ENCODE peak calls at places on chromosomes 2 and 18, in five cellular contexts. One of them, this sample, is unnamed.

GRCh38 chr2:240231838-240232244 is 91.4 kb upstream of the OTOS start:
- DNase-seq in GM12878: no peak
- DNase-seq in HepG2: no peak
- DNase-seq in K562: no peak
- DNase-seq in H1: peak
- DNase-seq in this sample: no peak

GRCh38 chr2:73939419-73939818 is 12.7 kb downstream of the DGUOK start:
- DNase-seq in GM12878: no peak
- DNase-seq in HepG2: no peak
- DNase-seq in K562: no peak
- DNase-seq in H1: no peak
- DNase-seq in this sample: no peak

GRCh38 chr2:112666764-112667122 is 21.0 kb downstream of the SLC20A1 start:
- DNase-seq in GM12878: no peak
- DNase-seq in HepG2: peak
- DNase-seq in K562: peak
- DNase-seq in H1: no peak
- DNase-seq in this sample: no peak

GRCh38 chr2:109255594-109255993 is 126.6 kb downstream of the SH3RF3 start:
- DNase-seq in GM12878: no peak
- DNase-seq in HepG2: no peak
- DNase-seq in K562: no peak
- DNase-seq in H1: no peak
- DNase-seq in this sample: no peak

GRCh38 chr2:188773075-188773474 is 201.1 kb upstream of the COL3A1 start:
- DNase-seq in GM12878: no peak
- DNase-seq in HepG2: no peak
- DNase-seq in K562: no peak
- DNase-seq in H1: no peak
- DNase-seq in this sample: no peak

GRCh38 chr18:48842259-48843061 is 108.3 kb downstream of the SMAD7 start:
- DNase-seq in GM12878: no peak
- DNase-seq in HepG2: no peak
- DNase-seq in K562: peak
- DNase-seq in H1: no peak
- DNase-seq in this sample: no peak

GRCh38 chr2:179311071-179311470 is 46.4 kb upstream of the SESTD1 start:
- DNase-seq in GM12878: no peak
- DNase-seq in HepG2: no peak
- DNase-seq in K562: no peak
- DNase-seq in H1: no peak
- DNase-seq in this sample: no peak

GRCh38 chr2:70553334-70553583 is 367 bp downstream of the TGFA start:
- DNase-seq in GM12878: no peak
- DNase-seq in HepG2: peak
- DNase-seq in K562: no peak
- DNase-seq in H1: peak
- DNase-seq in this sample: no peak

GRCh38 chr18:23563377-23564043 is 22.8 kb downstream of the NPC1 start:
- DNase-seq in GM12878: no peak
- DNase-seq in HepG2: no peak
- DNase-seq in K562: no peak
- DNase-seq in H1: no peak
- DNase-seq in this sample: no peak

GRCh38 chr18:76345901-76346300 is 149.1 kb downstream of the ZNF516 start:
- DNase-seq in GM12878: no peak
- DNase-seq in HepG2: no peak
- DNase-seq in K562: no peak
- DNase-seq in H1: no peak
- DNase-seq in this sample: no peak

GRCh38 chr2:21288299-21288698 is 164.5 kb downstream of the TDRD15 start:
- DNase-seq in GM12878: no peak
- DNase-seq in HepG2: no peak
- DNase-seq in K562: no peak
- DNase-seq in H1: no peak
- DNase-seq in this sample: no peak

GRCh38 chr18:34322365-34323289 is 97.9 kb upstream of the NOL4 start:
- DNase-seq in GM12878: peak
- DNase-seq in HepG2: peak
- DNase-seq in K562: no peak
- DNase-seq in H1: peak
- DNase-seq in this sample: peak

GRCh38 chr18:4455113-4455811 is at the start of gene DLGAP1:
- DNase-seq in GM12878: no peak
- DNase-seq in HepG2: peak
- DNase-seq in K562: no peak
- DNase-seq in H1: no peak
- DNase-seq in this sample: no peak

GRCh38 chr2:207681431-207681830 is 30.0 kb upstream of the CCNYL1 start:
- DNase-seq in GM12878: no peak
- DNase-seq in HepG2: no peak
- DNase-seq in K562: no peak
- DNase-seq in H1: no peak
- DNase-seq in this sample: no peak

GRCh38 chr18:9736942-9737813 is 29.1 kb downstream of the RAB31 start:
- DNase-seq in GM12878: no peak
- DNase-seq in HepG2: no peak
- DNase-seq in K562: no peak
- DNase-seq in H1: no peak
- DNase-seq in this sample: peak

GRCh38 chr2:241033346-241033987 is 35.0 kb downstream of the SNED1 start:
- DNase-seq in GM12878: no peak
- DNase-seq in HepG2: no peak
- DNase-seq in K562: no peak
- DNase-seq in H1: no peak
- DNase-seq in this sample: no peak

GRCh38 chr2:141554810-141555209 is 576.0 kb downstream of the LRP1B start:
- DNase-seq in GM12878: no peak
- DNase-seq in HepG2: peak
- DNase-seq in K562: no peak
- DNase-seq in H1: no peak
- DNase-seq in this sample: peak

GRCh38 chr2:176479961-176480360 is 210.7 kb downstream of the MTX2 start:
- DNase-seq in GM12878: no peak
- DNase-seq in HepG2: no peak
- DNase-seq in K562: no peak
- DNase-seq in H1: no peak
- DNase-seq in this sample: no peak

GRCh38 chr2:11168488-11168887 is 13.2 kb downstream of the SLC66A3 start:
- DNase-seq in GM12878: no peak
- DNase-seq in HepG2: no peak
- DNase-seq in K562: no peak
- DNase-seq in H1: no peak
- DNase-seq in this sample: no peak

GRCh38 chr18:6741786-6742185 is 12.3 kb downstream of the ARHGAP28 start:
- DNase-seq in GM12878: no peak
- DNase-seq in HepG2: no peak
- DNase-seq in K562: no peak
- DNase-seq in H1: no peak
- DNase-seq in this sample: no peak

GRCh38 chr18:23824704-23825103 is 135.5 kb downstream of the LAMA3 start:
- DNase-seq in GM12878: no peak
- DNase-seq in HepG2: no peak
- DNase-seq in K562: no peak
- DNase-seq in H1: no peak
- DNase-seq in this sample: no peak

GRCh38 chr18:28834889-28835288 is 658.0 kb upstream of the CDH2 start:
- DNase-seq in GM12878: no peak
- DNase-seq in HepG2: no peak
- DNase-seq in K562: no peak
- DNase-seq in H1: no peak
- DNase-seq in this sample: no peak

GRCh38 chr2:6759689-6760088 is 106.0 kb downstream of the CMPK2 start:
- DNase-seq in GM12878: no peak
- DNase-seq in HepG2: no peak
- DNase-seq in K562: no peak
- DNase-seq in H1: no peak
- DNase-seq in this sample: no peak

GRCh38 chr2:46184794-46185583 is 112.2 kb upstream of the EPAS1 start:
- DNase-seq in GM12878: no peak
- DNase-seq in HepG2: no peak
- DNase-seq in K562: peak
- DNase-seq in H1: no peak
- DNase-seq in this sample: no peak

GRCh38 chr2:24083567-24084385 is 858 bp downstream of the TP53I3 start:
- DNase-seq in GM12878: peak
- DNase-seq in HepG2: peak
- DNase-seq in K562: peak
- DNase-seq in H1: no peak
- DNase-seq in this sample: peak

GRCh38 chr2:42010743-42011298 is 37.0 kb upstream of the PKDCC start:
- DNase-seq in GM12878: no peak
- DNase-seq in HepG2: no peak
- DNase-seq in K562: no peak
- DNase-seq in H1: no peak
- DNase-seq in this sample: no peak

GRCh38 chr2:20525041-20526035 is 78.5 kb downstream of the RHOB start:
- DNase-seq in GM12878: peak
- DNase-seq in HepG2: peak
- DNase-seq in K562: peak
- DNase-seq in H1: peak
- DNase-seq in this sample: no peak

GRCh38 chr2:215499330-215499729 is 63.5 kb upstream of the FN1 start:
- DNase-seq in GM12878: no peak
- DNase-seq in HepG2: no peak
- DNase-seq in K562: no peak
- DNase-seq in H1: no peak
- DNase-seq in this sample: no peak

GRCh38 chr2:186032930-186033329 is 294.3 kb downstream of the FSIP2 start:
- DNase-seq in GM12878: no peak
- DNase-seq in HepG2: no peak
- DNase-seq in K562: no peak
- DNase-seq in H1: no peak
- DNase-seq in this sample: no peak

GRCh38 chr18:78268226-78268625 is 711.4 kb upstream of the SALL3 start:
- DNase-seq in GM12878: no peak
- DNase-seq in HepG2: no peak
- DNase-seq in K562: no peak
- DNase-seq in H1: no peak
- DNase-seq in this sample: no peak

GRCh38 chr2:64770781-64771334 is 117.1 kb upstream of the SERTAD2 start:
- DNase-seq in GM12878: no peak
- DNase-seq in HepG2: no peak
- DNase-seq in K562: no peak
- DNase-seq in H1: no peak
- DNase-seq in this sample: no peak

GRCh38 chr2:214830794-214831346 is 21.4 kb upstream of the BARD1 start:
- DNase-seq in GM12878: no peak
- DNase-seq in HepG2: peak
- DNase-seq in K562: no peak
- DNase-seq in H1: no peak
- DNase-seq in this sample: no peak

GRCh38 chr2:106156305-106157288 is 37.5 kb downstream of the UXS1 start:
- DNase-seq in GM12878: no peak
- DNase-seq in HepG2: no peak
- DNase-seq in K562: no peak
- DNase-seq in H1: no peak
- DNase-seq in this sample: no peak

GRCh38 chr2:127086800-127087737 is 19.9 kb downstream of the BIN1 start:
- DNase-seq in GM12878: peak
- DNase-seq in HepG2: no peak
- DNase-seq in K562: peak
- DNase-seq in H1: peak
- DNase-seq in this sample: no peak

GRCh38 chr2:127089466-127090235 is 17.3 kb downstream of the BIN1 start:
- DNase-seq in GM12878: no peak
- DNase-seq in HepG2: no peak
- DNase-seq in K562: no peak
- DNase-seq in H1: no peak
- DNase-seq in this sample: no peak

GRCh38 chr2:127090281-127091128 is 16.4 kb downstream of the BIN1 start:
- DNase-seq in GM12878: no peak
- DNase-seq in HepG2: no peak
- DNase-seq in K562: no peak
- DNase-seq in H1: no peak
- DNase-seq in this sample: no peak

GRCh38 chr2:127088706-127089105 is 18.2 kb downstream of the BIN1 start:
- DNase-seq in GM12878: no peak
- DNase-seq in HepG2: no peak
- DNase-seq in K562: no peak
- DNase-seq in H1: no peak
- DNase-seq in this sample: no peak

GRCh38 chr2:127087780-127088495 is 19.0 kb downstream of the BIN1 start:
- DNase-seq in GM12878: no peak
- DNase-seq in HepG2: no peak
- DNase-seq in K562: no peak
- DNase-seq in H1: no peak
- DNase-seq in this sample: no peak
- H3K27ac ChIP-seq in GM12878: no peak
- H3K27ac ChIP-seq in HepG2: no peak
- H3K27ac ChIP-seq in K562: no peak
- H3K27ac ChIP-seq in H1: no peak
- H3K27ac ChIP-seq in this sample: no peak

DNA sequence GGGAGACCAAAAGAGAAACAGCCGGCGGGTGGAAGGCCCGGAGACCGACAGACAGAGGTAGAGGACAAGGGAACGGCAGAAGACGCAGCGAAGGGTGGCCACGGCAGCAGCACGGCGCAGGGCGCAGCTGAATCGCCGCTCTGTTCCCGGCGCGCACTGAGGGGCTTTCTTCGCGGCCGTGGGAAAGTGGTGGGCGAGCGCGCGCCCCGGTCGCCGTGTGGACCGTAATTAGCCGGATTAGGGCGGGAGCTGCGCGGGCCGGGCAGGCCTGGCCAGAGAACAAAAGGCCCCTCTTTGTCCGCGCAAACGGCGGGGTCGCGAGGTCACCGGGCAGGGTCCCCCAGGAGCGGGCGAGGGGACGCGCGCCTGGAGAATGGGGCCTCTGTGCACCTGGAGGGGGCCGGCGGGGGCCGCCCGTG is 158.3 kb downstream of the ZFP36L2 start:
- DNase-seq in GM12878: no peak
- DNase-seq in HepG2: no peak
- DNase-seq in K562: no peak
- DNase-seq in H1: peak
- DNase-seq in this sample: no peak
- TF ChIP-seq SRF in GM12878: no peak
- TF ChIP-seq SRF in HepG2: no peak
- TF ChIP-seq SRF in K562: no peak
- TF ChIP-seq SRF in H1: no peak
- TF ChIP-seq SRF in this sample: no peak

GRCh38 chr18:36737321-36737720 is 91.5 kb downstream of the TPGS2 start:
- DNase-seq in GM12878: no peak
- DNase-seq in HepG2: no peak
- DNase-seq in K562: no peak
- DNase-seq in H1: no peak
- DNase-seq in this sample: no peak
- H3K9ac ChIP-seq in GM12878: no peak
- H3K9ac ChIP-seq in HepG2: no peak
- H3K9ac ChIP-seq in K562: no peak
- H3K9ac ChIP-seq in H1: no peak
- H3K9ac ChIP-seq in this sample: no peak

DNA sequence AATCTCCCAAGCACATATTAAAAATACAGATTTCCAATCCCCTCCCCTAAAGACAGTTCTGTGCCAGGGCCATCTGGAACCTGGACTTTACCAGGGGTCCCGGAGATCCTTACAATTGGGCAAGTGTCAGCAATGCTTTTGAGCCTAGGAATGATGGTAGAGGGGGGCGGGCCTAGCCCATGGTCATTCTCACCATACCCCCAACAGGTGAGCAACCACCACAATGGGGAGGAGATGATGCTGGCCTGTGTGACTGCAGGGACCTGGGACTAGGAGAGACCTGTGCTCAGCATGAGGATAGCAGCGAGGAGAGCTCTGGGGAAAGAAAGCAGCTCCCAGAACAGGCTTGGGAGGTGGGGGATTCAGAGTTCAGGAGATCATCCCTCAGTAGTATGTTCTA is 13.9 kb upstream of the ASAP2 start:
- DNase-seq in GM12878: no peak
- DNase-seq in HepG2: no peak
- DNase-seq in K562: no peak
- DNase-seq in H1: no peak
- DNase-seq in this sample: no peak
- H3K27ac ChIP-seq in GM12878: no peak
- H3K27ac ChIP-seq in HepG2: no peak
- H3K27ac ChIP-seq in K562: no peak
- H3K27ac ChIP-seq in H1: no peak
- H3K27ac ChIP-seq in this sample: no peak